ENCODE peak calls at places on chromosomes 11 and 22, in nine cellular contexts. K is RWPE1, B is Calu3, G is activated B cell treated with CpG ODN at 0.5 μM for 24 hours, S is upper lobe of right lung, X is A549, F is GM13977, M is neural progenitor cell, N is fibroblast of the aortic adventitia. U is an unnamed sample.

GRCh38 chr22:41842996-41843970 is 10.4 kb downstream of the SREBF2 start:
- DNase-seq in K (no peak), B (no peak), G (no peak), S (no peak), X (no peak), F (no peak), M (no peak), N (no peak), U (no peak)

GRCh38 chr22:25366408-25366807 is 147.0 kb downstream of the CRYBB2 start:
- DNase-seq in K (no peak), B (no peak), G (no peak), S (no peak), X (no peak), F (no peak), M (no peak), N (no peak), U (no peak)

GRCh38 chr22:25747245-25747944 is 5.4 kb downstream of the MYO18B start:
- DNase-seq in K (peak; percentile 36), B (peak; percentile 93), G (no peak), S (no peak), X (peak; percentile 49), F (no peak), M (no peak), N (peak; percentile 97), U (no peak)

GRCh38 chr11:134882141-134882540 is 470.1 kb upstream of the B3GAT1 start:
- DNase-seq in K (no peak), B (no peak), G (no peak), S (no peak), X (no peak), F (no peak), M (no peak), N (no peak), U (no peak)

GRCh38 chr11:64339754-64340408 is at the start of gene CCDC88B:
- DNase-seq in K (no peak), B (no peak), G (peak; percentile 82), S (peak; percentile 86), X (no peak), F (peak; percentile 89), M (no peak), N (no peak), U (no peak)

GRCh38 chr11:65625628-65626342 is 10.2 kb downstream of the PCNX3 start:
- DNase-seq in K (no peak), B (peak; percentile 34), G (peak; percentile 65), S (peak; percentile 83), X (peak; percentile 69), F (peak; percentile 73), M (peak; percentile 72), N (peak; percentile 24), U (no peak)

GRCh38 chr22:37051629-37052385 is at the start of gene KCTD17:
- DNase-seq in K (peak; percentile 63), B (peak; percentile 79), G (peak; percentile 76), S (peak; percentile 89), X (peak; percentile 77), F (peak; percentile 98), M (peak; percentile 80), N (peak; percentile 51), U (no peak)

GRCh38 chr22:37972527-37972926 is 11.8 kb downstream of the SOX10 start:
- DNase-seq in K (no peak), B (no peak), G (no peak), S (no peak), X (no peak), F (no peak), M (no peak), N (no peak), U (no peak)

GRCh38 chr11:71239581-71239980 is 12.8 kb downstream of the SHANK2 start:
- DNase-seq in K (no peak), B (no peak), G (no peak), S (peak; percentile 40), X (no peak), F (no peak), M (no peak), N (no peak), U (no peak)

GRCh38 chr22:30023099-30023498 is 57.2 kb upstream of the HORMAD2 start:
- DNase-seq in K (no peak), B (no peak), G (no peak), S (no peak), X (no peak), F (no peak), M (no peak), N (no peak), U (no peak)

GRCh38 chr11:96122601-96123044 is 198.7 kb upstream of the MTMR2 start:
- DNase-seq in K (peak; percentile 74), B (no peak), G (no peak), S (no peak), X (no peak), F (no peak), M (no peak), N (no peak), U (no peak)

GRCh38 chr11:117807482-117808272 is 10.7 kb upstream of the DSCAML1 start:
- DNase-seq in K (peak; percentile 58), B (peak; percentile 70), G (peak; percentile 73), S (peak; percentile 86), X (peak; percentile 54), F (peak; percentile 80), M (peak; percentile 81), N (peak; percentile 78), U (no peak)

GRCh38 chr11:115396533-115396932 is 107.7 kb downstream of the CADM1 start:
- DNase-seq in K (no peak), B (no peak), G (no peak), S (no peak), X (no peak), F (no peak), M (no peak), N (no peak), U (no peak)

GRCh38 chr11:11916981-11917399 is 75.2 kb downstream of the USP47 start:
- DNase-seq in K (no peak), B (no peak), G (no peak), S (no peak), X (no peak), F (no peak), M (peak; percentile 4), N (peak; percentile 91), U (no peak)

GRCh38 chr22:20449819-20450550 is 12.4 kb upstream of the SCARF2 start:
- DNase-seq in K (no peak), B (no peak), G (no peak), S (no peak), X (no peak), F (no peak), M (no peak), N (no peak), U (no peak)

GRCh38 chr11:63532799-63533475 is 3.7 kb upstream of the PLAAT4 start:
- DNase-seq in K (no peak), B (no peak), G (no peak), S (no peak), X (no peak), F (no peak), M (peak; percentile 28), N (no peak), U (no peak)

GRCh38 chr22:34866501-34867171 is 199.3 kb upstream of the ISX start:
- DNase-seq in K (no peak), B (no peak), G (no peak), S (no peak), X (no peak), F (no peak), M (no peak), N (peak; percentile 7), U (no peak)

GRCh38 chr11:109772846-109773400 is 320.3 kb upstream of the ZC3H12C start:
- DNase-seq in K (no peak), B (no peak), G (no peak), S (no peak), X (no peak), F (no peak), M (no peak), N (no peak), U (no peak)

GRCh38 chr11:35488117-35488516 is 37.3 kb downstream of the PAMR1 start:
- DNase-seq in K (no peak), B (no peak), G (no peak), S (no peak), X (no peak), F (no peak), M (no peak), N (peak; percentile 66), U (no peak)

DNA sequence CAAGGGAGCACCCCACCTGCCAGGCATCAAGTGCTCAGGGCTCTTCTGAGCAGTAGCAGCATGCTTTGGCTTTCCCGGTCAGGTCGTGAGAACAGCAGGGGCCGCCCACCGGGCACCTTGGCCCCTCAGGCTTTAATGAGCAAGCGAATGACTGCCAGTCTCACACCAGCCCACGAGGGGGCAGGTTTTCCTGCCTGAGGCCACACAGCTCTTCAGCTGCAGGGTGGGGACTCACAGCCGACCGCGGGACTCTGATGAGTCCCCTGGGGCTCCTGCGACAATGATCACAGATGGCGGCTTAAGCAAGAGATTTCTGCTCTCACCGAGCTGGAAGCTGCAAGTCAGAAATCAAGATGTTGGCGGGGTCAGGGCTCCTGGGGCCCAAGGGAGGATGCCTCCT is 14.3 kb upstream of the FGF19 start:
- DNase-seq in K (peak; percentile 19), B (peak; percentile 60), G (peak; percentile 31), S (no peak), X (peak; percentile 60), F (peak; percentile 79), M (peak; percentile 94), N (no peak), U (no peak)
- TF ChIP-seq CTCF in K (no peak), B (peak; percentile 13), G (no peak), S (no peak), X (peak; percentile 43), F (peak; percentile 56), M (peak; percentile 85), N (peak; percentile 49), U (peak; percentile 79)

DNA sequence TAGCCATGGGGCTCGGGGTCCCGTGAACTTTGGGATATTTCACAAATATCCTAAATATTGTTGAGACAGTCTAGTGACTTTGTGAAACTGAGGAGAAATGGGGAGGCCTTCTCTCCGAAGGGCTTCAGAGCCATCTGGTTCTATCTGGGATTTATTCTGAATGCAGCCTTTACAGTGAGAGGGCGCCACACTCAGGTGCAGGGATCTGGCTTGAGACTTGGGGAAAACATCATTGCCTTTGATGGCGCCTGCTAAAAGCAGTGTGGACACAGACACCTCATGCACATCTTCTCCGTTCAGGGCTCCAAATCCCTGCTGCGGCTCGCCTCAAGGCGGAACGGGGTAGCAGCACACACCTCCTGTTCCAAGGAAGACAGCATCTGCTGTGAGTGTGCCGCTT is 37.2 kb upstream of the OLFML1 start:
- DNase-seq in K (no peak), B (no peak), G (no peak), S (no peak), X (no peak), F (no peak), M (peak; percentile 23), N (no peak), U (no peak)
- TF ChIP-seq CTCF in K (no peak), B (no peak), G (no peak), S (no peak), X (no peak), F (peak; percentile 13), M (peak; percentile 45), N (no peak), U (peak; percentile 47)

GRCh38 chr11:113553905-113554304 is 78.7 kb upstream of the DRD2 start:
- DNase-seq in K (no peak), B (no peak), G (no peak), S (no peak), X (no peak), F (no peak), M (peak; percentile 31), N (no peak), U (no peak)
- TF ChIP-seq CTCF in K (no peak), B (no peak), G (no peak), S (no peak), X (no peak), F (no peak), M (peak; percentile 42), N (no peak), U (peak; percentile 33)

DNA sequence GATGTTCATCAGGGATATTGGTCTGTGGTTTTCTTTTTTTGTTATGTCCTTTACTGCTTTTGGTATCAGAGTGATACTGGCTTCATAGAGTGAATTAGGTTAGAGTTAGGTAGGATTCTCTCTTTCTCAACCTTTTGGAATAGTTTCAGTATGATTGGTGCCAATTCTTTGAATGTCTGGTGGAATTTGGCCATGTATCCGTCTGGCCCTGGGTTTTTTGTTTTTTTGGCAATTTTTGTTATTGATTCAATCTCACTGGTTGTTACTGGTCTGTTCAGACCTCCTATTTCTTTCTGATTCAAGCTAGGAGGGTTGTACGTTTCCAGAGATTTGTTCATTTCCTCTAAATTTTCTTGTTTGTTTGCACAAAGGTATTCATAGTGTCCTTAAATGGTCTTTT is 54.4 kb downstream of the ATXN10 start:
- DNase-seq in K (no peak), B (no peak), G (no peak), S (no peak), X (no peak), F (no peak), M (no peak), N (peak; percentile 37), U (no peak)
- TF ChIP-seq CTCF in K (no peak), B (no peak), G (no peak), S (no peak), X (no peak), F (no peak), M (no peak), N (no peak), U (no peak)

U was measured in Panc1.